ENCODE peak calls at places on chromosomes 11 and 22, in four cellular contexts. U, Z, L and H are unnamed samples.

GRCh38 chr11:46290598-46291309 is 13.3 kb downstream of the CREB3L1 start:
- DNase-seq in U (no peak), Z (peak; percentile 87), L (no peak), H (peak; percentile 77)

GRCh38 chr22:25696763-25697710 is 45.0 kb upstream of the MYO18B start:
- DNase-seq in U (no peak), Z (no peak), L (no peak), H (no peak)

GRCh38 chr11:2297623-2298030 is 4.1 kb downstream of the C11orf21 start:
- DNase-seq in U (no peak), Z (no peak), L (no peak), H (no peak)

GRCh38 chr22:40400173-40400572 is 29.8 kb downstream of the SGSM3 start:
- DNase-seq in U (no peak), Z (no peak), L (no peak), H (no peak)

GRCh38 chr22:41197046-41197807 is 7.9 kb upstream of the L3MBTL2 start:
- DNase-seq in U (peak; percentile 56), Z (peak; percentile 93), L (peak; percentile 68), H (peak; percentile 93)

GRCh38 chr11:26837154-26837553 is 115.3 kb upstream of the SLC5A12 start:
- DNase-seq in U (no peak), Z (no peak), L (no peak), H (no peak)

GRCh38 chr11:72671144-72672099 is 2.8 kb downstream of the PDE2A start:
- DNase-seq in U (no peak), Z (no peak), L (no peak), H (no peak)

GRCh38 chr11:134026655-134027343 is 42.1 kb upstream of the JAM3 start:
- DNase-seq in U (no peak), Z (no peak), L (no peak), H (no peak)

GRCh38 chr11:124079631-124080318 is 35.5 kb upstream of the VWA5A start:
- DNase-seq in U (no peak), Z (peak; percentile 63), L (no peak), H (no peak)

GRCh38 chr22:43928418-43929307 is 5.1 kb downstream of the PNPLA3 start:
- DNase-seq in U (no peak), Z (no peak), L (no peak), H (no peak)

GRCh38 chr22:48310740-48311139 is 1516.9 kb downstream of the BRD1 start:
- DNase-seq in U (no peak), Z (no peak), L (no peak), H (no peak)

GRCh38 chr11:122893131-122893530 is 10.6 kb downstream of the JHY start:
- DNase-seq in U (no peak), Z (no peak), L (no peak), H (no peak)

GRCh38 chr11:32888805-32889204 is 3.8 kb upstream of the QSER1 start:
- DNase-seq in U (no peak), Z (no peak), L (no peak), H (no peak)

GRCh38 chr22:30636226-30637077 is 871 bp downstream of the SLC35E4 start:
- DNase-seq in U (no peak), Z (peak; percentile 3), L (no peak), H (no peak)

GRCh38 chr22:31281733-31282132 is 10.6 kb downstream of the PIK3IP1 start:
- DNase-seq in U (no peak), Z (no peak), L (no peak), H (no peak)

GRCh38 chr22:49660794-49661781 is 166.6 kb downstream of the BRD1 start:
- DNase-seq in U (no peak), Z (no peak), L (no peak), H (peak; percentile 40)

GRCh38 chr22:26406118-26406517 is 22.9 kb upstream of the ASPHD2 start:
- DNase-seq in U (no peak), Z (no peak), L (no peak), H (no peak)

GRCh38 chr22:50626856-50627451 is 998 bp downstream of the ARSA start:
- DNase-seq in U (no peak), Z (no peak), L (no peak), H (no peak)

GRCh38 chr11:61334434-61335354 is 1.7 kb downstream of the TKFC start:
- DNase-seq in U (peak; percentile 65), Z (no peak), L (no peak), H (no peak)

GRCh38 chr11:597166-597725 is 18.5 kb downstream of the IRF7 start:
- DNase-seq in U (no peak), Z (no peak), L (no peak), H (no peak)

GRCh38 chr11:58390551-58391063 is 16.1 kb downstream of the OR5B3 start:
- DNase-seq in U (no peak), Z (no peak), L (no peak), H (no peak)

GRCh38 chr11:86678823-86679222 is 6.4 kb upstream of the ME3 start:
- DNase-seq in U (no peak), Z (no peak), L (no peak), H (no peak)

GRCh38 chr11:47552086-47552580 is 799 bp downstream of the CELF1 start:
- DNase-seq in U (peak; percentile 12), Z (no peak), L (no peak), H (peak; percentile 58)

GRCh38 chr22:43110444-43110926 is at the start of gene BIK:
- DNase-seq in U (peak; percentile 51), Z (peak; percentile 71), L (no peak), H (no peak)

GRCh38 chr11:72574534-72575460 is 99.4 kb downstream of the PDE2A start:
- DNase-seq in U (no peak), Z (no peak), L (no peak), H (no peak)

GRCh38 chr11:47083913-47084312 is 92.8 kb downstream of the ARFGAP2 start:
- DNase-seq in U (no peak), Z (no peak), L (no peak), H (no peak)

GRCh38 chr22:24414984-24415945 is 12.1 kb upstream of the ADORA2A start:
- DNase-seq in U (no peak), Z (no peak), L (no peak), H (no peak)

GRCh38 chr22:24416095-24416494 is 11.3 kb upstream of the ADORA2A start:
- DNase-seq in U (no peak), Z (no peak), L (no peak), H (peak; percentile 39)

GRCh38 chr22:24417901-24418641 is 9.3 kb upstream of the ADORA2A start:
- DNase-seq in U (no peak), Z (no peak), L (no peak), H (no peak)

GRCh38 chr22:24417200-24417599 is 10.2 kb upstream of the ADORA2A start:
- DNase-seq in U (no peak), Z (no peak), L (no peak), H (no peak)

DNA sequence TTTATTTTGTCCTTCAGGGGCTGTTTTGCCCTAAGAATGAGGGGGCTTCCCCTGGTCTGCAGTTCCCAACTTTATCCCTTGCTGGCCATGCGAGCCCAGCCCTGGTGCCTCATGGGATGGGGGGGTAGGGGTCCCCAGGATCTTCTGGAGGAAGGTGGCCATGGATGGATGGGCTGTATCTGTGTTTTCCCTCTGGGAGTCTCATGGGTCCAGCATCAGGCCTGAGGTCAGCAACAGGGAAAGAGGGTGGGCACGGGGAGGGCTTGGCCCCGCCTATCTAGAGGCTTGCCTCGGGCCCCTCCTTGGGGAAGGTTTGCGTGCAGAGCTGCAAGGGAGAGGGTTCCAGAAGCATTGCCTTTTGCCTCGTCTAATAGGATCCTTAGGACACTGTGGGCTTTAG is 10.8 kb upstream of the ADORA2A start:
- DNase-seq in U (no peak), Z (no peak), L (no peak), H (no peak)
- TF ChIP-seq RAD21 in U (no peak), Z (no peak), L (no peak), H (no peak)

DNA sequence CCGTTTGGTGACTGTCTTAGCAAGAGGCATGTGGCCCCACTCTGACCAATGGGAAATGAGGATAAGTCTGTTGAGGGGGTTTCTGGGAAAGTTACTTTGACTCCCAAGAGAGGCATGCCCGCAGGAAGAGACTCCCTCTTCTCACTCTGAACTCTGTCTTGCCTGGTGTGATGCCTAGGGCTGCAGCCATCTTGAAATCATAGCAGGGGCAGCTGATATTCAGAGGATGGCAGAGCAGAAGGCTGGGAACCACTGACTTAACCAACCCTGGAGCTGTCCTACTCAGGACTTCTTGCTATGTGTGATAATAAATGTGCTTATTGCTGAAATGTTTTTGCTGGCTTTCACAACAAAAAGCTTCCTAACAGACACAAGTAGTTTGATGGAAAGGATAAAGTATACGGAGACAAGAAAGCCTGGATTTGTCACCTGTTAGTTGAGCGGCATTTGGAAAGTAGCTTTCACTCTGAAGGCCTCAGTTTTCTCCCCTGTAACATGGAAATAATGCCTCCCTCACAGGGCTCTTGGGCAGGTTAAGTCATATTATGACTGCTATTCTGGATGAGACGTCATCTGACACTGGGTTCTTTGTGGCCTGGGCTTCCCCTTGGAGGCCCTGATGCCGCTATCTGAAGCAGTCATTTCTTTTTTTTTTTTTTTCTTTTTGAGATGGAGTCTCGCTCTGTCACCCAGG is 128.5 kb downstream of the CEP164 start:
- DNase-seq in U (no peak), Z (no peak), L (no peak), H (no peak)
- TF ChIP-seq JUN in U (no peak), Z (no peak), L (no peak), H (no peak)

GRCh38 chr11:9851366-9851765 is 187.5 kb downstream of the SWAP70 start:
- DNase-seq in U (no peak), Z (no peak), L (no peak), H (no peak)

GRCh38 chr11:9849384-9849783 is 185.5 kb downstream of the SWAP70 start:
- DNase-seq in U (no peak), Z (no peak), L (no peak), H (no peak)

GRCh38 chr11:9852465-9852864 is 188.6 kb downstream of the SWAP70 start:
- DNase-seq in U (no peak), Z (no peak), L (no peak), H (no peak)

GRCh38 chr11:9847636-9848035 is 183.8 kb downstream of the SWAP70 start:
- DNase-seq in U (no peak), Z (no peak), L (no peak), H (no peak)

DNA sequence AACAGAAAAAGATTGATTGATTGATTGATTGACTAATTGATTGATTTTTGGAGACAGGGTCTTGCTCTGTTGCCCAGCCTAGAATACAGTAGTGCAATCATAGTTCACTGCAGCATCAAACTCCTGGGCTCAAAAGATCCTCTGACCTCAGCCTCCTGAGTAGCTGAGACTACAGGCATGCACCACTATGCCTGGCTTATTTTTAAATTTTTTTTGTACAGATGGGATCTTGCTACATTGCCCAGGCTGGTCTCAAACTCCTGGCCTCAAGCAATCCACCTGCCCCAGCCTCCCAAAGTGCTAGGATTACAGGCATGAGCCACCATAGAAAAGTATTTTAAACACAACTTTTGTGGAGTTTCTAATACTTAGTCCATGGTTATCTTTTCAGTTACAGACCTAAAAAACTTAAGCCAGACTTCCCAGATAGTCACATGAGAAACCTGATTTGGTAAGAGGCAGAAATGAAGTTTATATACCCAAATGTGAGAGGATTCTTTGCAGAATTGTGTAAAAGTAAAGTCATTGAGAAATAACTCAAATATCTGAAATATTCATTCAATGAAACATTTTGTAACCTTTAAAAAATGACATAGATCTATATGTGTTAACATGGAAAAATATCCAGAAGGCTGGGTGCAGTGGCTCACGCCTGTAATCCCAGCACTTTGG is 186.5 kb downstream of the SWAP70 start:
- DNase-seq in U (no peak), Z (no peak), L (no peak), H (no peak)
- TF ChIP-seq RAD21 in U (no peak), Z (no peak), L (no peak), H (no peak)

DNA sequence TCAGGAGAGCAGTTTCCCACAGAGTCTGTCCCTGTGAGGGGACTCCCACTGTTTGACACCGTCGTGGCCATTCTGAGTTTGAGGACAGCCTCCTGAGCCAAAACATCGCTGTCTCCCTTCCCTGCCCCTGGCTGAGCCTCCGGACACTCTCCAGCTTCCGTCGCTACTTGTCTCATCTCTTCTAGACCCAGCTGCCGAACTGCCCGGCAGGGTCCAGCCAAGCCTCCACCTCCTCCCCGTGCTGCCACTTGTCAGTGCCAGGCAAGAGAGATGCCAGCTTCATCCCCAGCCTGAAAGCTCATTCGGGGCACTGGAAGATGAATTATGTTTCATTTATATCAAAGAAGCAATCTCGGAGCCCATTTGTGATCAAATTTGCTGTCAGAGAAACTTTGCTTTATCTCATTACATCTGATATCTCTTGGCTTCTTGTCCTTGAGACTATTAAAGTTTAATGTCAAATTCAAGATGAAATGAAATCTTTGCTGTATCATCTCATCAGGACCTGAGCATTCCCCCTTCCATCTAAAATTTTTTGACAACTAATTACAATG is 283.9 kb downstream of the BUD13 start:
- DNase-seq in U (no peak), Z (no peak), L (no peak), H (no peak)
- TF ChIP-seq JUN in U (no peak), Z (no peak), L (no peak), H (no peak)